ENCODE peak calls at places on chromosomes 5 and 9, in ten cellular contexts. O, N, B, K, W, X, V, A, S and P are unnamed samples.

GRCh38 chr9:77016526-77017504 is 2.6 kb upstream of the FOXB2 start:
- DNase-seq in O (no peak), N (no peak), B (no peak), K (no peak), W (no peak), X (no peak), V (no peak), A (no peak), S (no peak), P (peak)

GRCh38 chr9:97502222-97502983 is 937 bp downstream of the TMOD1 start:
- DNase-seq in O (no peak), N (no peak), B (peak), K (peak), W (peak), X (no peak), V (peak), A (no peak), S (no peak), P (peak)

GRCh38 chr5:80229902-80230255 is 26.0 kb downstream of the SERINC5 start:
- DNase-seq in O (no peak), N (no peak), B (no peak), K (no peak), W (no peak), X (no peak), V (no peak), A (no peak), S (no peak), P (no peak)

GRCh38 chr9:76396597-76396996 is 2.4 kb upstream of the RFK start:
- DNase-seq in O (no peak), N (no peak), B (no peak), K (no peak), W (no peak), X (no peak), V (no peak), A (no peak), S (no peak), P (no peak)

GRCh38 chr5:8134609-8135008 is 265.7 kb downstream of the MTRR start:
- DNase-seq in O (no peak), N (no peak), B (no peak), K (no peak), W (no peak), X (no peak), V (no peak), A (no peak), S (no peak), P (no peak)

GRCh38 chr5:177539411-177539810 is 15.0 kb downstream of the FAM193B start:
- DNase-seq in O (peak), N (no peak), B (no peak), K (no peak), W (no peak), X (peak), V (no peak), A (no peak), S (no peak), P (no peak)

GRCh38 chr5:161889971-161890370 is 42.1 kb downstream of the GABRA1 start:
- DNase-seq in O (no peak), N (no peak), B (no peak), K (no peak), W (no peak), X (no peak), V (no peak), A (no peak), S (no peak), P (no peak)

GRCh38 chr5:91225848-91226686 is 157.1 kb downstream of the ARRDC3 start:
- DNase-seq in O (no peak), N (peak), B (peak), K (no peak), W (no peak), X (no peak), V (peak), A (no peak), S (no peak), P (peak)